ENCODE peak calls at places on chromosomes 12 and 14, in five cellular contexts. U is stimulated activated CD4-positive, alpha-beta T cell treated with anti-CD3 and anti-CD28 coated beads, Interleukin-4, amount 100 ng/mL, for 24 hours; Z is NCI-H2171; F is astrocyte of the spinal cord; A is HFFc6. J is an unnamed sample.

GRCh38 chr12:130920711-130921381 is 32.9 kb upstream of the ADGRD1 start:
- DNase-seq in U (no peak), Z (no peak), F (no peak), A (peak), J (no peak)

GRCh38 chr12:54352022-54352531 is 12.2 kb downstream of the GPR84 start:
- DNase-seq in U (peak), Z (peak), F (peak), A (peak), J (no peak)

GRCh38 chr14:20469890-20470858 is 968 bp downstream of the PNP start:
- DNase-seq in U (peak), Z (peak), F (peak), A (peak), J (no peak)

GRCh38 chr12:48818831-48819590 is 715 bp downstream of the CACNB3 start:
- DNase-seq in U (peak), Z (no peak), F (no peak), A (no peak), J (no peak)

GRCh38 chr12:115155665-115156645 is 472.0 kb upstream of the TBX3 start:
- DNase-seq in U (no peak), Z (no peak), F (peak), A (peak), J (no peak)

GRCh38 chr12:30019386-30020140 is 235.8 kb upstream of the TMTC1 start:
- DNase-seq in U (no peak), Z (peak), F (no peak), A (no peak), J (no peak)

GRCh38 chr12:45292486-45293195 is 76.7 kb downstream of the ANO6 start:
- DNase-seq in U (no peak), Z (no peak), F (peak), A (no peak), J (no peak)

GRCh38 chr14:77603654-77604270 is 12.7 kb downstream of the SPTLC2 start:
- DNase-seq in U (no peak), Z (peak), F (no peak), A (no peak), J (no peak)

GRCh38 chr14:104546591-104547309 is 32.8 kb upstream of the C14orf180 start:
- DNase-seq in U (no peak), Z (peak), F (no peak), A (no peak), J (peak)

GRCh38 chr12:27866382-27867101 is 86.5 kb upstream of the MANSC4 start:
- DNase-seq in U (no peak), Z (peak), F (peak), A (peak), J (no peak)

GRCh38 chr14:36451346-36452065 is 68.5 kb downstream of the NKX2-1 start:
- DNase-seq in U (no peak), Z (no peak), F (no peak), A (no peak), J (no peak)

GRCh38 chr12:76455582-76456345 is 103.8 kb downstream of the OSBPL8 start:
- DNase-seq in U (peak), Z (peak), F (peak), A (peak), J (peak)

GRCh38 chr14:53874704-53875103 is 81.9 kb downstream of the BMP4 start:
- DNase-seq in U (no peak), Z (no peak), F (no peak), A (no peak), J (no peak)

GRCh38 chr12:47812797-47813490 is 6.8 kb downstream of the HDAC7 start:
- DNase-seq in U (peak), Z (no peak), F (peak), A (peak), J (peak)

GRCh38 chr14:61140872-61141271 is 140.3 kb downstream of the TMEM30B start:
- DNase-seq in U (no peak), Z (no peak), F (peak), A (peak), J (no peak)

GRCh38 chr14:35631071-35631805 is 97.3 kb downstream of the INSM2 start:
- DNase-seq in U (no peak), Z (no peak), F (no peak), A (no peak), J (no peak)

J was measured in frontal cortex.